ENCODE peak calls at places on chromosomes 11 and 22, in five cellular contexts. One of them, this sample, is unnamed.

GRCh38 chr11:131681875-131682274 is 311.5 kb downstream of the NTM start:
- DNase-seq in body of pancreas: no peak
- DNase-seq in stomach: no peak
- DNase-seq in prostate gland: no peak
- DNase-seq in heart left ventricle: no peak
- DNase-seq in this sample: no peak

GRCh38 chr11:68763926-68764657 is 12.8 kb upstream of the TESMIN start:
- DNase-seq in body of pancreas: no peak
- DNase-seq in stomach: no peak
- DNase-seq in prostate gland: no peak
- DNase-seq in heart left ventricle: no peak
- DNase-seq in this sample: no peak

GRCh38 chr11:121523581-121524232 is 70.9 kb upstream of the SORL1-AS1 start:
- DNase-seq in body of pancreas: no peak
- DNase-seq in stomach: no peak
- DNase-seq in prostate gland: peak
- DNase-seq in heart left ventricle: no peak
- DNase-seq in this sample: no peak

GRCh38 chr11:45017329-45017728 is 66.6 kb upstream of the TP53I11 start:
- DNase-seq in body of pancreas: no peak
- DNase-seq in stomach: no peak
- DNase-seq in prostate gland: no peak
- DNase-seq in heart left ventricle: no peak
- DNase-seq in this sample: no peak

GRCh38 chr11:120342678-120343077 is 6.5 kb downstream of the ARHGEF12 start:
- DNase-seq in body of pancreas: no peak
- DNase-seq in stomach: no peak
- DNase-seq in prostate gland: no peak
- DNase-seq in heart left ventricle: no peak
- DNase-seq in this sample: no peak

GRCh38 chr11:100716848-100717247 is 29.8 kb downstream of the ARHGAP42 start:
- DNase-seq in body of pancreas: no peak
- DNase-seq in stomach: no peak
- DNase-seq in prostate gland: no peak
- DNase-seq in heart left ventricle: no peak
- DNase-seq in this sample: no peak

GRCh38 chr22:40054486-40054885 is 59.7 kb downstream of the FAM83F start:
- DNase-seq in body of pancreas: no peak
- DNase-seq in stomach: no peak
- DNase-seq in prostate gland: no peak
- DNase-seq in heart left ventricle: no peak
- DNase-seq in this sample: no peak

GRCh38 chr11:59144096-59144495 is 1.4 kb downstream of the FAM111A start:
- DNase-seq in body of pancreas: no peak
- DNase-seq in stomach: no peak
- DNase-seq in prostate gland: no peak
- DNase-seq in heart left ventricle: no peak
- DNase-seq in this sample: no peak

GRCh38 chr11:8025123-8025522 is 38.0 kb downstream of the EIF3F start:
- DNase-seq in body of pancreas: no peak
- DNase-seq in stomach: no peak
- DNase-seq in prostate gland: no peak
- DNase-seq in heart left ventricle: no peak
- DNase-seq in this sample: no peak

GRCh38 chr11:20647976-20648565 is 21.3 kb upstream of the NELL1 start:
- DNase-seq in body of pancreas: peak
- DNase-seq in stomach: peak
- DNase-seq in prostate gland: peak
- DNase-seq in heart left ventricle: no peak
- DNase-seq in this sample: peak

GRCh38 chr11:126607374-126607773 is 251.9 kb downstream of the ST3GAL4 start:
- DNase-seq in body of pancreas: peak
- DNase-seq in stomach: peak
- DNase-seq in prostate gland: peak
- DNase-seq in heart left ventricle: no peak
- DNase-seq in this sample: peak

GRCh38 chr11:111934301-111934700 is 2.8 kb upstream of the DIXDC1 start:
- DNase-seq in body of pancreas: no peak
- DNase-seq in stomach: no peak
- DNase-seq in prostate gland: no peak
- DNase-seq in heart left ventricle: no peak
- DNase-seq in this sample: no peak

GRCh38 chr11:92224394-92225205 is at the start of gene FAT3:
- DNase-seq in body of pancreas: peak
- DNase-seq in stomach: no peak
- DNase-seq in prostate gland: no peak
- DNase-seq in heart left ventricle: peak
- DNase-seq in this sample: peak

GRCh38 chr11:38323961-38324761 is 1726.1 kb upstream of the RAG2 start:
- DNase-seq in body of pancreas: no peak
- DNase-seq in stomach: no peak
- DNase-seq in prostate gland: no peak
- DNase-seq in heart left ventricle: no peak
- DNase-seq in this sample: no peak

GRCh38 chr11:6637871-6638270 is 17.7 kb downstream of the DCHS1 start:
- DNase-seq in body of pancreas: peak
- DNase-seq in stomach: peak
- DNase-seq in prostate gland: no peak
- DNase-seq in heart left ventricle: no peak
- DNase-seq in this sample: peak

GRCh38 chr22:23539135-23539838 is 40.8 kb downstream of the IGLL1 start:
- DNase-seq in body of pancreas: peak
- DNase-seq in stomach: peak
- DNase-seq in prostate gland: peak
- DNase-seq in heart left ventricle: peak
- DNase-seq in this sample: peak

DNA sequence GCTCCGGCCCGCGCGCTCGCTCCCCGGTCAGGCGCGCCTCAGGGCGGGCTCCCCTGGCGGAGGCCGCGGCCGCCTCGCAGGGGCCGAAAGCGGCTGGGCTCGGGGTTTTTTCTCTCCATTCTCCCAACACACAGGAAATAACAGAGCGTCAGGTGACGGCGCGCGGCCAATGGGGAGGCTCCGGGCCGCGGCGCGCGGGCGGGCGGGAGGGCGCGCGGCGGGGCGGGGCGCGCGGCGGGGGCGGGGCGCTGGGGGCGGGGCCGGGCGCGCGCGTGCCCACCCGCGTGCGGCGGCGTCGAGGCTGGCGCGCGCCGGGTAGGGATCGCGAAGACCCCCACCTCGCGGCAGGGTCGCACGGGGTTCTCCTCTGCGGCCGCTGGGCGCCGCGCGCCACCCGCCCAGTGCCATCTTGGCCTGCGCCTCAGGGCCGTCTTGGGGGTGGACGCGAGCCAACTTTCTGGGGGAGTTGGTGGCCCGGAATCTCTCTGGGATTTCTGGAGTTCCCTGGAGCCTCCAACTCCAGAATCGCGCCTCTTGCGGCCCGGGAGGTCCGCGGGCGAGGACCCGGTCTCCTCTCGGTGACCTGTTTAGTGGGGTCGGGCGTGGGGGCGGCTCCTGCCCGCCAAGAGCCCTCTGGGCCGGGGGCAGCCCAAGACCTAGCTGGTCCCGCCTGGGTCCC is at the start of gene TCF20:
- DNase-seq in body of pancreas: peak
- DNase-seq in stomach: peak
- DNase-seq in prostate gland: peak
- DNase-seq in heart left ventricle: peak
- DNase-seq in this sample: peak
- TF ChIP-seq POLR2A in body of pancreas: no peak
- TF ChIP-seq POLR2A in stomach: no peak
- TF ChIP-seq POLR2A in prostate gland: no peak
- TF ChIP-seq POLR2A in heart left ventricle: no peak
- TF ChIP-seq POLR2A in this sample: no peak

GRCh38 chr11:17734986-17735822 is 623 bp downstream of the KCNC1 start:
- DNase-seq in body of pancreas: peak
- DNase-seq in stomach: peak
- DNase-seq in prostate gland: peak
- DNase-seq in heart left ventricle: peak
- DNase-seq in this sample: peak

GRCh38 chr11:17735823-17736772 is 1.5 kb downstream of the KCNC1 start:
- DNase-seq in body of pancreas: no peak
- DNase-seq in stomach: no peak
- DNase-seq in prostate gland: no peak
- DNase-seq in heart left ventricle: no peak
- DNase-seq in this sample: no peak

GRCh38 chr11:17736921-17737817 is 2.6 kb downstream of the KCNC1 start:
- DNase-seq in body of pancreas: no peak
- DNase-seq in stomach: no peak
- DNase-seq in prostate gland: no peak
- DNase-seq in heart left ventricle: no peak
- DNase-seq in this sample: no peak

GRCh38 chr11:17733261-17733660 is 1.3 kb upstream of the KCNC1 start:
- DNase-seq in body of pancreas: no peak
- DNase-seq in stomach: no peak
- DNase-seq in prostate gland: no peak
- DNase-seq in heart left ventricle: no peak
- DNase-seq in this sample: no peak

DNA sequence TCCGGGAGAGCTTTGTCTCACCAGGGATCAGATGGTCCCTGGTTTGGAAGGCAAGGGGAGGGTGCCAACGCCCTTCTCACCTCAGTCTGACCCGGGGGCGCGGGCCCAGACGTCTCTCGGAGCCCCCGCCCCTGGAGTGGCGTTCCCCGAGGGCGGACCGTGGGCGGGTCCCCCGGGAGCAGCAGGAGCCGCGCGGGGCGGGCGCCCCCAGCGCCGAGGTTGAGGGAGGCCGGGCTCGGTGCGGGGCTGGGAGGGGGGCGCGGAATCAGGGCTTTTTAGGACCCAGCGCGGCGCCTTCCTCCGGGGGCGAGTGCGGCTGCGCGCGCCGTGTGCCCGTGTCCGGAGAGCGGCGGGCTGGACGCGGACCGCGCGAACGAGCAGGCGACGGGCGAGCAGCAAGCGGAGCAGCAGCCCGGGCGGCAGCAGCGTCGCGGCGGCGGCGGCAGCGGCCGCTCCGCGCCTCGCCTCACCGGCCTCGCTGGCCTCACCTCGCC is at the start of gene KCNC1:
- DNase-seq in body of pancreas: peak
- DNase-seq in stomach: no peak
- DNase-seq in prostate gland: no peak
- DNase-seq in heart left ventricle: no peak
- DNase-seq in this sample: peak
- H3K4me3 ChIP-seq in body of pancreas: peak
- H3K4me3 ChIP-seq in stomach: peak
- H3K4me3 ChIP-seq in prostate gland: peak
- H3K4me3 ChIP-seq in heart left ventricle: peak
- H3K4me3 ChIP-seq in this sample: peak

GRCh38 chr22:21961886-21962654 is 9.4 kb upstream of the PPM1F start:
- DNase-seq in body of pancreas: peak
- DNase-seq in stomach: peak
- DNase-seq in prostate gland: peak
- DNase-seq in heart left ventricle: no peak
- DNase-seq in this sample: no peak
- TF ChIP-seq POLR2A in body of pancreas: no peak
- TF ChIP-seq POLR2A in stomach: no peak
- TF ChIP-seq POLR2A in prostate gland: peak
- TF ChIP-seq POLR2A in heart left ventricle: no peak
- TF ChIP-seq POLR2A in this sample: no peak

DNA sequence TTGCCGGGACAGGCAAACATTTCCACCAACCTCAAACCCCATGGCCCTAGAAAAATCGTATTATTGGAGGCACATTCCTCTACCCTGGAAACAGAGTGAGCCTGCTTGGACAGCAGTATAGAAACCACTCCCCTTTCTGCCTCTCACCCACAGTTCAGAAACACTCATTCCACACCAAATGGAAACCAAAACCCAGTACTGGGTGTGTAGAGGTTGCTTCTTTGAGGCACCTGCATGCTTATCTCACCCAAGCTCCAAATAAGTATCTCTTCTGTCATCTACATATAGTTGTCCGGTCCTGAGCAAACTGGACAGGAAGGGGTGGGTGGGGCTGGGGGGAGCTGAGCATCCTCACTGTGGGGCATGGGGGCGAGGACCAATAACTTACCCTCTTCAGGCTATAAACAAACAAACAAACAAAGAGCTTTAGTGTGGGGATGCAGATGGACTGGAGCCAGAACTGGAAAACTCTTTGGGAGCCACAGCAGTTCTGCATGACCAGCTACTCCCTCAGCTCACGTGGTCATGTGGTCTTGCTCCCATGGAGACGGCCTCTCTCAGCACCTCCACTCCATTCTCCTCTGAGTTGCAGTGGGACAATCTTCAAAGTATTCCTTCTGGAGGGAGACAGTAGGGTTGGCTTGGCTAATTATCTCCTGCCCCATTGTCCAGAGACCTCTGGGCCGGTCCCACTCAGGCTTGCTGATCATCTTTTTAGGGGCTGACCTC is 1.0 kb upstream of the PLAAT2 start:
- DNase-seq in body of pancreas: no peak
- DNase-seq in stomach: peak
- DNase-seq in prostate gland: no peak
- DNase-seq in heart left ventricle: no peak
- DNase-seq in this sample: no peak
- H3K4me3 ChIP-seq in body of pancreas: no peak
- H3K4me3 ChIP-seq in stomach: no peak
- H3K4me3 ChIP-seq in prostate gland: no peak
- H3K4me3 ChIP-seq in heart left ventricle: no peak
- H3K4me3 ChIP-seq in this sample: no peak

GRCh38 chr22:21573293-21573734 is 5.8 kb downstream of the UBE2L3 start:
- DNase-seq in body of pancreas: no peak
- DNase-seq in stomach: no peak
- DNase-seq in prostate gland: no peak
- DNase-seq in heart left ventricle: no peak
- DNase-seq in this sample: no peak
- TF ChIP-seq POLR2A in body of pancreas: no peak
- TF ChIP-seq POLR2A in stomach: no peak
- TF ChIP-seq POLR2A in prostate gland: no peak
- TF ChIP-seq POLR2A in heart left ventricle: no peak
- TF ChIP-seq POLR2A in this sample: no peak

GRCh38 chr11:18700375-18700774 is 1.8 kb downstream of the TMEM86A start:
- DNase-seq in body of pancreas: no peak
- DNase-seq in stomach: no peak
- DNase-seq in prostate gland: no peak
- DNase-seq in heart left ventricle: no peak
- DNase-seq in this sample: no peak
- H3K4me3 ChIP-seq in body of pancreas: no peak
- H3K4me3 ChIP-seq in stomach: no peak
- H3K4me3 ChIP-seq in prostate gland: no peak
- H3K4me3 ChIP-seq in heart left ventricle: no peak
- H3K4me3 ChIP-seq in this sample: no peak

GRCh38 chr22:30340911-30341685 is 14.4 kb upstream of the TBC1D10A start:
- DNase-seq in body of pancreas: no peak
- DNase-seq in stomach: no peak
- DNase-seq in prostate gland: no peak
- DNase-seq in heart left ventricle: peak
- DNase-seq in this sample: peak
- TF ChIP-seq POLR2A in body of pancreas: no peak
- TF ChIP-seq POLR2A in stomach: no peak
- TF ChIP-seq POLR2A in prostate gland: no peak
- TF ChIP-seq POLR2A in heart left ventricle: no peak
- TF ChIP-seq POLR2A in this sample: no peak